ENCODE peak calls at places on chromosomes 3 and 15, in six cellular contexts. L is posterior cingulate gyrus; D is NCI-H1092 treated with DMSO at 0.1 percent for 48 hours; S is cardiac fibroblast; M is lower leg skin; R is activated T-cell treated with anti-CD3 and anti-CD28 coated beads, Interleukin-2, amount 50 U/mL, for 1 hour. Y is an unnamed sample.

GRCh38 chr3:32640939-32641725 is 43.9 kb upstream of the CNOT10 start:
- DNase-seq in S (peak; percentile 5), D (no peak), L (no peak), M (no peak), R (no peak), Y (no peak)

GRCh38 chr15:26971303-26972018 is 480 bp downstream of the GABRG3 start:
- DNase-seq in L (no peak), R (no peak), S (no peak), D (no peak), M (no peak), Y (no peak)

GRCh38 chr3:182364323-182364722 is 429.0 kb upstream of the ATP11B start:
- DNase-seq in S (no peak), M (no peak), D (peak; percentile 70), L (no peak), R (no peak), Y (peak; percentile 76)

GRCh38 chr15:55742927-55743614 is at the start of gene PRTG:
- DNase-seq in S (peak; percentile 87), R (no peak), D (no peak), L (no peak), M (no peak), Y (peak; percentile 21)

GRCh38 chr3:69806735-69807438 is 67.6 kb downstream of the MITF start:
- DNase-seq in S (no peak), M (no peak), R (no peak), D (no peak), L (no peak), Y (no peak)

GRCh38 chr3:158808697-158809096 is 6.8 kb downstream of the MFSD1 start:
- DNase-seq in S (no peak), L (no peak), M (no peak), R (no peak), D (no peak), Y (no peak)

GRCh38 chr15:45205192-45205591 is 17.4 kb upstream of the SHF start:
- DNase-seq in L (no peak), D (peak; percentile 56), M (no peak), R (peak; percentile 49), S (peak; percentile 69), Y (peak; percentile 53)

GRCh38 chr15:96262497-96263268 is 67.8 kb upstream of the NR2F2 start:
- DNase-seq in M (no peak), S (no peak), D (no peak), L (no peak), R (no peak), Y (no peak)

GRCh38 chr3:49054344-49054862 is 25.2 kb upstream of the IMPDH2 start:
- DNase-seq in M (no peak), D (no peak), R (no peak), L (no peak), S (no peak), Y (no peak)

GRCh38 chr3:27729748-27730611 is 7.9 kb upstream of the EOMES start:
- DNase-seq in L (no peak), M (no peak), D (no peak), S (peak; percentile 45), R (no peak), Y (no peak)